ENCODE peak calls at places on chromosome 18, in five cellular contexts. K, U, G, Z and W are unnamed samples.

GRCh38 chr18:9700261-9700796 is 7.8 kb upstream of the RAB31 start:
- DNase-seq in K (no peak), U (no peak), G (no peak), Z (no peak), W (no peak)

GRCh38 chr18:45920367-45920766 is 46.8 kb downstream of the EPG5 start:
- DNase-seq in K (no peak), U (peak; percentile 87), G (peak; percentile 89), Z (peak; percentile 81), W (no peak)

GRCh38 chr18:29361843-29362242 is 1184.9 kb upstream of the CDH2 start:
- DNase-seq in K (no peak), U (no peak), G (no peak), Z (no peak), W (no peak)

GRCh38 chr18:36514778-36515177 is 217.3 kb downstream of the FHOD3 start:
- DNase-seq in K (no peak), U (no peak), G (no peak), Z (no peak), W (no peak)

GRCh38 chr18:61435064-61435652 is 101.9 kb downstream of the CDH20 start:
- DNase-seq in K (no peak), U (peak; percentile 31), G (no peak), Z (no peak), W (no peak)

GRCh38 chr18:51120809-51121596 is 76.5 kb downstream of the MEX3C start:
- DNase-seq in K (no peak), U (no peak), G (no peak), Z (no peak), W (no peak)

GRCh38 chr18:27921904-27922541 is 254.9 kb downstream of the CDH2 start:
- DNase-seq in K (no peak), U (peak; percentile 92), G (no peak), Z (no peak), W (peak; percentile 21)

GRCh38 chr18:73551211-73551610 is 596.4 kb downstream of the FBXO15 start:
- DNase-seq in K (no peak), U (no peak), G (no peak), Z (no peak), W (no peak)

GRCh38 chr18:41767960-41768359 is 187.1 kb upstream of the PIK3C3 start:
- DNase-seq in K (no peak), U (peak; percentile 66), G (no peak), Z (no peak), W (no peak)

GRCh38 chr18:54878057-54878661 is 49.9 kb downstream of the RAB27B start:
- DNase-seq in K (no peak), U (no peak), G (no peak), Z (no peak), W (no peak)

GRCh38 chr18:10530852-10531251 is 5.0 kb downstream of the NAPG start:
- DNase-seq in K (no peak), U (no peak), G (no peak), Z (no peak), W (no peak)

GRCh38 chr18:23141022-23141999 is 6.0 kb downstream of the CABLES1 start:
- DNase-seq in K (no peak), U (peak; percentile 53), G (peak; percentile 64), Z (peak; percentile 69), W (no peak)

GRCh38 chr18:79486356-79487197 is 90.8 kb downstream of the NFATC1 start:
- DNase-seq in K (no peak), U (no peak), G (peak; percentile 23), Z (peak; percentile 20), W (no peak)

GRCh38 chr18:76801567-76802505 is 20.5 kb upstream of the ZNF236 start:
- DNase-seq in K (peak; percentile 56), U (peak; percentile 67), G (peak; percentile 67), Z (peak; percentile 64), W (no peak)

GRCh38 chr18:46660955-46661749 is 4.1 kb upstream of the LOXHD1 start:
- DNase-seq in K (no peak), U (peak; percentile 10), G (no peak), Z (peak; percentile 25), W (no peak)

GRCh38 chr18:36309436-36310391 is 12.2 kb downstream of the FHOD3 start:
- DNase-seq in K (no peak), U (peak; percentile 100), G (peak; percentile 33), Z (no peak), W (no peak)

GRCh38 chr18:63903981-63904570 is 3.7 kb upstream of the SERPINB10 start:
- DNase-seq in K (no peak), U (no peak), G (no peak), Z (no peak), W (no peak)

GRCh38 chr18:11906181-11906580 is 1.9 kb downstream of the MPPE1 start:
- DNase-seq in K (no peak), U (peak; percentile 47), G (no peak), Z (no peak), W (no peak)

GRCh38 chr18:54871231-54871630 is 43.0 kb downstream of the RAB27B start:
- DNase-seq in K (no peak), U (no peak), G (no peak), Z (no peak), W (no peak)

GRCh38 chr18:51151185-51151567 is 46.3 kb downstream of the MEX3C start:
- DNase-seq in K (no peak), U (no peak), G (no peak), Z (no peak), W (no peak)

GRCh38 chr18:47184419-47185050 is 8.4 kb upstream of the IER3IP1 start:
- DNase-seq in K (no peak), U (peak; percentile 36), G (no peak), Z (no peak), W (no peak)

GRCh38 chr18:22293417-22293816 is 124.0 kb downstream of the GATA6 start:
- DNase-seq in K (no peak), U (no peak), G (no peak), Z (no peak), W (no peak)

GRCh38 chr18:36672437-36673344 is 156.1 kb downstream of the TPGS2 start:
- DNase-seq in K (no peak), U (no peak), G (no peak), Z (peak; percentile 29), W (no peak)

GRCh38 chr18:76496200-76496890 is 1.3 kb upstream of the ZNF516 start:
- DNase-seq in K (peak; percentile 51), U (peak; percentile 52), G (peak; percentile 80), Z (peak; percentile 79), W (peak; percentile 47)

GRCh38 chr18:78924301-78925192 is 55.1 kb upstream of the SALL3 start:
- DNase-seq in K (no peak), U (no peak), G (no peak), Z (no peak), W (no peak)

GRCh38 chr18:58996131-58996632 is 131.5 kb downstream of the ZNF532 start:
- DNase-seq in K (no peak), U (no peak), G (peak; percentile 52), Z (peak; percentile 56), W (no peak)

GRCh38 chr18:10514621-10515020 is 11.2 kb upstream of the NAPG start:
- DNase-seq in K (no peak), U (no peak), G (no peak), Z (no peak), W (no peak)

GRCh38 chr18:32803571-32803970 is 30.7 kb upstream of the KLHL14 start:
- DNase-seq in K (peak; percentile 25), U (peak; percentile 92), G (no peak), Z (no peak), W (no peak)